ENCODE peak calls at places on chromosomes 3 and 15, in eight cellular contexts. One of them, this sample, is unnamed.

GRCh38 chr3:13104511-13104910 is 31.3 kb upstream of the IQSEC1 start:
- DNase-seq in cardiac muscle cell: no peak
- DNase-seq in frontal cortex: no peak
- DNase-seq in body of pancreas: peak
- DNase-seq in stimulated activated CD4-positive, alpha-beta T cell treated with anti-CD3 and anti-CD28 coated beads, Interleukin-12 subunit alpha, Interleukin-12 subunit beta, amount 100 ng/mL, for 24 hours: no peak
- DNase-seq in heart left ventricle: no peak
- DNase-seq in psoas muscle: no peak
- DNase-seq in GOT3: no peak
- DNase-seq in this sample: no peak

GRCh38 chr3:3110299-3110630 is at the start of gene IL5RA:
- DNase-seq in GOT3: no peak
- DNase-seq in psoas muscle: no peak
- DNase-seq in frontal cortex: no peak
- DNase-seq in body of pancreas: no peak
- DNase-seq in heart left ventricle: no peak
- DNase-seq in cardiac muscle cell: peak
- DNase-seq in stimulated activated CD4-positive, alpha-beta T cell treated with anti-CD3 and anti-CD28 coated beads, Interleukin-12 subunit alpha, Interleukin-12 subunit beta, amount 100 ng/mL, for 24 hours: no peak
- DNase-seq in this sample: no peak

GRCh38 chr15:69086427-69087205 is 72.1 kb downstream of the NOX5 start:
- DNase-seq in cardiac muscle cell: no peak
- DNase-seq in heart left ventricle: no peak
- DNase-seq in stimulated activated CD4-positive, alpha-beta T cell treated with anti-CD3 and anti-CD28 coated beads, Interleukin-12 subunit alpha, Interleukin-12 subunit beta, amount 100 ng/mL, for 24 hours: no peak
- DNase-seq in frontal cortex: no peak
- DNase-seq in psoas muscle: no peak
- DNase-seq in GOT3: no peak
- DNase-seq in body of pancreas: peak
- DNase-seq in this sample: no peak

GRCh38 chr3:101036676-101037075 is 43.5 kb upstream of the ABI3BP start:
- DNase-seq in frontal cortex: no peak
- DNase-seq in body of pancreas: no peak
- DNase-seq in heart left ventricle: no peak
- DNase-seq in psoas muscle: no peak
- DNase-seq in cardiac muscle cell: no peak
- DNase-seq in stimulated activated CD4-positive, alpha-beta T cell treated with anti-CD3 and anti-CD28 coated beads, Interleukin-12 subunit alpha, Interleukin-12 subunit beta, amount 100 ng/mL, for 24 hours: no peak
- DNase-seq in GOT3: no peak
- DNase-seq in this sample: no peak

GRCh38 chr3:144437989-144438388 is 466.4 kb downstream of the DIPK2A start:
- DNase-seq in heart left ventricle: no peak
- DNase-seq in body of pancreas: no peak
- DNase-seq in psoas muscle: no peak
- DNase-seq in frontal cortex: no peak
- DNase-seq in stimulated activated CD4-positive, alpha-beta T cell treated with anti-CD3 and anti-CD28 coated beads, Interleukin-12 subunit alpha, Interleukin-12 subunit beta, amount 100 ng/mL, for 24 hours: no peak
- DNase-seq in cardiac muscle cell: no peak
- DNase-seq in GOT3: no peak
- DNase-seq in this sample: no peak

GRCh38 chr15:92101706-92102434 is 248.4 kb downstream of the SLCO3A1 start:
- DNase-seq in frontal cortex: no peak
- DNase-seq in stimulated activated CD4-positive, alpha-beta T cell treated with anti-CD3 and anti-CD28 coated beads, Interleukin-12 subunit alpha, Interleukin-12 subunit beta, amount 100 ng/mL, for 24 hours: no peak
- DNase-seq in body of pancreas: no peak
- DNase-seq in GOT3: no peak
- DNase-seq in cardiac muscle cell: no peak
- DNase-seq in heart left ventricle: no peak
- DNase-seq in psoas muscle: no peak
- DNase-seq in this sample: no peak

GRCh38 chr3:197372076-197372661 is 73.8 kb upstream of the DLG1 start:
- DNase-seq in GOT3: no peak
- DNase-seq in cardiac muscle cell: peak
- DNase-seq in heart left ventricle: no peak
- DNase-seq in psoas muscle: no peak
- DNase-seq in stimulated activated CD4-positive, alpha-beta T cell treated with anti-CD3 and anti-CD28 coated beads, Interleukin-12 subunit alpha, Interleukin-12 subunit beta, amount 100 ng/mL, for 24 hours: no peak
- DNase-seq in body of pancreas: no peak
- DNase-seq in frontal cortex: no peak
- DNase-seq in this sample: no peak

GRCh38 chr15:75335705-75336355 is at the start of gene COMMD4:
- DNase-seq in stimulated activated CD4-positive, alpha-beta T cell treated with anti-CD3 and anti-CD28 coated beads, Interleukin-12 subunit alpha, Interleukin-12 subunit beta, amount 100 ng/mL, for 24 hours: peak
- DNase-seq in frontal cortex: peak
- DNase-seq in psoas muscle: peak
- DNase-seq in GOT3: peak
- DNase-seq in heart left ventricle: peak
- DNase-seq in body of pancreas: peak
- DNase-seq in cardiac muscle cell: peak
- DNase-seq in this sample: peak

GRCh38 chr3:169104541-169104940 is 559.0 kb downstream of the MECOM start:
- DNase-seq in stimulated activated CD4-positive, alpha-beta T cell treated with anti-CD3 and anti-CD28 coated beads, Interleukin-12 subunit alpha, Interleukin-12 subunit beta, amount 100 ng/mL, for 24 hours: no peak
- DNase-seq in cardiac muscle cell: peak
- DNase-seq in heart left ventricle: no peak
- DNase-seq in GOT3: no peak
- DNase-seq in psoas muscle: no peak
- DNase-seq in body of pancreas: no peak
- DNase-seq in frontal cortex: no peak
- DNase-seq in this sample: no peak

This sample was measured in brain pericyte.